ENCODE peak calls at places on chromosomes 5 and 9, in seven cellular contexts. One of them, this sample, is unnamed.

GRCh38 chr9:37531699-37532098 is 44.5 kb downstream of the FBXO10 start:
- DNase-seq in NCI-H2081: no peak
- DNase-seq in AG20443: no peak
- DNase-seq in stimulated activated CD4-positive, alpha-beta T cell treated with anti-CD3 and anti-CD28 coated beads, Interleukin-12 subunit alpha, Interleukin-12 subunit beta, amount 100 ng/mL, for 24 hours: no peak
- DNase-seq in anterior cingulate cortex: no peak
- DNase-seq in globus pallidus: no peak
- DNase-seq in bronchial epithelial cell: no peak
- DNase-seq in this sample: no peak

GRCh38 chr5:113281194-113281593 is 153.6 kb downstream of the TSSK1B start:
- DNase-seq in anterior cingulate cortex: no peak
- DNase-seq in globus pallidus: no peak
- DNase-seq in NCI-H2081: no peak
- DNase-seq in bronchial epithelial cell: no peak
- DNase-seq in stimulated activated CD4-positive, alpha-beta T cell treated with anti-CD3 and anti-CD28 coated beads, Interleukin-12 subunit alpha, Interleukin-12 subunit beta, amount 100 ng/mL, for 24 hours: no peak
- DNase-seq in AG20443: no peak
- DNase-seq in this sample: no peak

GRCh38 chr9:112112941-112113399 is 62.1 kb downstream of the SUSD1 start:
- DNase-seq in stimulated activated CD4-positive, alpha-beta T cell treated with anti-CD3 and anti-CD28 coated beads, Interleukin-12 subunit alpha, Interleukin-12 subunit beta, amount 100 ng/mL, for 24 hours: no peak
- DNase-seq in bronchial epithelial cell: peak
- DNase-seq in NCI-H2081: peak
- DNase-seq in anterior cingulate cortex: no peak
- DNase-seq in globus pallidus: no peak
- DNase-seq in AG20443: peak
- DNase-seq in this sample: no peak

GRCh38 chr5:31783246-31783645 is 144.3 kb downstream of the PDZD2 start:
- DNase-seq in bronchial epithelial cell: peak
- DNase-seq in AG20443: no peak
- DNase-seq in globus pallidus: no peak
- DNase-seq in stimulated activated CD4-positive, alpha-beta T cell treated with anti-CD3 and anti-CD28 coated beads, Interleukin-12 subunit alpha, Interleukin-12 subunit beta, amount 100 ng/mL, for 24 hours: no peak
- DNase-seq in anterior cingulate cortex: no peak
- DNase-seq in NCI-H2081: no peak
- DNase-seq in this sample: no peak

GRCh38 chr5:125190232-125191051 is 444.0 kb upstream of the ZNF608 start:
- DNase-seq in bronchial epithelial cell: peak
- DNase-seq in AG20443: peak
- DNase-seq in globus pallidus: no peak
- DNase-seq in anterior cingulate cortex: no peak
- DNase-seq in NCI-H2081: peak
- DNase-seq in stimulated activated CD4-positive, alpha-beta T cell treated with anti-CD3 and anti-CD28 coated beads, Interleukin-12 subunit alpha, Interleukin-12 subunit beta, amount 100 ng/mL, for 24 hours: no peak
- DNase-seq in this sample: no peak

GRCh38 chr5:163658702-163659567 is 153.5 kb downstream of the MAT2B start:
- DNase-seq in stimulated activated CD4-positive, alpha-beta T cell treated with anti-CD3 and anti-CD28 coated beads, Interleukin-12 subunit alpha, Interleukin-12 subunit beta, amount 100 ng/mL, for 24 hours: no peak
- DNase-seq in anterior cingulate cortex: no peak
- DNase-seq in NCI-H2081: peak
- DNase-seq in AG20443: no peak
- DNase-seq in bronchial epithelial cell: no peak
- DNase-seq in globus pallidus: no peak
- DNase-seq in this sample: no peak

GRCh38 chr5:98911221-98912040 is 17.4 kb downstream of the CHD1 start:
- DNase-seq in AG20443: no peak
- DNase-seq in bronchial epithelial cell: no peak
- DNase-seq in stimulated activated CD4-positive, alpha-beta T cell treated with anti-CD3 and anti-CD28 coated beads, Interleukin-12 subunit alpha, Interleukin-12 subunit beta, amount 100 ng/mL, for 24 hours: no peak
- DNase-seq in anterior cingulate cortex: no peak
- DNase-seq in NCI-H2081: peak
- DNase-seq in globus pallidus: no peak
- DNase-seq in this sample: no peak

GRCh38 chr9:129746092-129746760 is 6.6 kb downstream of the PTGES start:
- DNase-seq in globus pallidus: no peak
- DNase-seq in AG20443: no peak
- DNase-seq in bronchial epithelial cell: no peak
- DNase-seq in NCI-H2081: no peak
- DNase-seq in anterior cingulate cortex: no peak
- DNase-seq in stimulated activated CD4-positive, alpha-beta T cell treated with anti-CD3 and anti-CD28 coated beads, Interleukin-12 subunit alpha, Interleukin-12 subunit beta, amount 100 ng/mL, for 24 hours: no peak
- DNase-seq in this sample: no peak

GRCh38 chr5:173981362-173981761 is 7.6 kb upstream of the C5orf47 start:
- DNase-seq in NCI-H2081: no peak
- DNase-seq in bronchial epithelial cell: no peak
- DNase-seq in stimulated activated CD4-positive, alpha-beta T cell treated with anti-CD3 and anti-CD28 coated beads, Interleukin-12 subunit alpha, Interleukin-12 subunit beta, amount 100 ng/mL, for 24 hours: no peak
- DNase-seq in globus pallidus: no peak
- DNase-seq in anterior cingulate cortex: no peak
- DNase-seq in AG20443: no peak
- DNase-seq in this sample: no peak

GRCh38 chr5:98772415-98773213 is 849 bp upstream of the RGMB start:
- DNase-seq in globus pallidus: peak
- DNase-seq in anterior cingulate cortex: peak
- DNase-seq in stimulated activated CD4-positive, alpha-beta T cell treated with anti-CD3 and anti-CD28 coated beads, Interleukin-12 subunit alpha, Interleukin-12 subunit beta, amount 100 ng/mL, for 24 hours: peak
- DNase-seq in AG20443: peak
- DNase-seq in NCI-H2081: peak
- DNase-seq in bronchial epithelial cell: peak
- DNase-seq in this sample: no peak

This sample was measured in stimulated activated effector memory CD8-positive, alpha-beta T cell treated with anti-CD3 and anti-CD28 coated beads, Interleukin-12 subunit alpha, Interleukin-12 subunit beta, amount 100 ng/mL, for 72 hours.